ENCODE peak calls at places on chromosomes 2 and 18, in six cellular contexts. M is EH, J is kidney glomerular epithelial cell, K is ovary, F is glutamatergic neuron, C is iris pigment epithelial cell. G is an unnamed sample.

GRCh38 chr2:149666809-149667208 is 79.2 kb upstream of the MMADHC start:
- DNase-seq in F (no peak), C (no peak), K (no peak), J (no peak), M (no peak), G (no peak)

GRCh38 chr18:65941482-65941881 is 190.7 kb downstream of the CDH7 start:
- DNase-seq in J (no peak), K (no peak), F (no peak), M (no peak), C (no peak), G (no peak)

GRCh38 chr18:63492851-63493250 is 16.1 kb downstream of the SERPINB5 start:
- DNase-seq in C (no peak), K (no peak), M (peak), J (no peak), F (no peak), G (peak)

GRCh38 chr2:64447317-64448060 is 6.5 kb upstream of the LGALSL start:
- DNase-seq in C (no peak), M (no peak), J (no peak), F (no peak), K (no peak), G (no peak)

GRCh38 chr2:224638338-224638823 is 53.2 kb upstream of the CUL3 start:
- DNase-seq in F (no peak), M (no peak), C (no peak), J (no peak), K (no peak), G (peak)

GRCh38 chr2:71748227-71748626 is 294.9 kb downstream of the DYSF start:
- DNase-seq in M (peak), K (no peak), J (peak), C (peak), F (no peak), G (peak)

GRCh38 chr2:238064376-238064775 is 3.6 kb downstream of the SCLY start:
- DNase-seq in F (no peak), J (no peak), K (no peak), M (no peak), C (no peak), G (no peak)

GRCh38 chr2:170817999-170818293 is 1.3 kb downstream of the GAD1 start:
- DNase-seq in M (no peak), F (peak), C (no peak), K (no peak), J (peak), G (no peak)

GRCh38 chr2:44705851-44706555 is 235.5 kb upstream of the SIX3 start:
- DNase-seq in K (no peak), C (no peak), M (no peak), J (no peak), F (peak), G (no peak)